ENCODE peak calls at places on chromosomes 13 and 19, in six cellular contexts. V is PC-3, D is fibroblast of lung, K is neural progenitor cell, I is endodermal cell, Z is HCT116. C is an unnamed sample.

GRCh38 chr13:30143671-30144400 is 163.5 kb downstream of the KATNAL1 start:
- DNase-seq in K (no peak), I (no peak), V (no peak), Z (no peak), D (peak; percentile 77), C (no peak)

GRCh38 chr19:55437410-55437809 is 5.7 kb downstream of the SHISA7 start:
- DNase-seq in Z (peak; percentile 40), I (peak; percentile 96), V (peak; percentile 83), D (peak; percentile 63), K (peak; percentile 90), C (peak; percentile 47)

GRCh38 chr13:77222909-77223308 is 104.0 kb downstream of the MYCBP2 start:
- DNase-seq in K (no peak), Z (no peak), I (no peak), V (no peak), D (no peak), C (no peak)

GRCh38 chr19:8001651-8001994 is 3.8 kb downstream of the ELAVL1 start:
- DNase-seq in Z (no peak), D (no peak), V (no peak), K (no peak), I (no peak), C (no peak)

GRCh38 chr13:112868308-112868707 is 100.7 kb upstream of the MCF2L start:
- DNase-seq in Z (no peak), D (no peak), V (no peak), K (no peak), I (no peak), C (no peak)

GRCh38 chr13:75787249-75787940 is 151.3 kb downstream of the LMO7 start:
- DNase-seq in V (no peak), Z (no peak), D (no peak), K (no peak), I (no peak), C (no peak)

GRCh38 chr13:45615501-45616101 is at the start of gene ERICH6B:
- DNase-seq in Z (no peak), K (peak; percentile 92), V (no peak), D (peak; percentile 21), I (peak; percentile 87), C (no peak)

GRCh38 chr19:49801966-49802661 is 11.0 kb downstream of the FUZ start:
- DNase-seq in I (peak; percentile 94), D (peak; percentile 89), V (no peak), Z (no peak), K (peak; percentile 84), C (peak; percentile 79)

GRCh38 chr13:113096745-113097305 is 8.8 kb upstream of the F7 start:
- DNase-seq in Z (no peak), I (no peak), V (no peak), K (no peak), D (no peak), C (no peak)

GRCh38 chr13:98869408-98870090 is 108.3 kb downstream of the DOCK9 start:
- DNase-seq in V (peak; percentile 5), Z (no peak), D (no peak), K (no peak), I (no peak), C (no peak)

GRCh38 chr19:48351341-48351752 is 12.4 kb downstream of the TMEM143 start:
- DNase-seq in D (peak; percentile 49), I (peak; percentile 96), V (peak; percentile 67), K (peak; percentile 81), Z (no peak), C (peak; percentile 87)

GRCh38 chr19:56110515-56111448 is 10.3 kb downstream of the ZNF787 start:
- DNase-seq in I (no peak), Z (no peak), K (peak; percentile 34), V (no peak), D (peak; percentile 70), C (peak; percentile 55)

GRCh38 chr19:43425567-43426392 is 11.1 kb downstream of the TEX101 start:
- DNase-seq in Z (peak; percentile 18), D (peak; percentile 19), I (peak; percentile 51), V (peak; percentile 49), K (peak; percentile 41), C (peak; percentile 93)

GRCh38 chr19:4732680-4733114 is 9.1 kb upstream of the DPP9 start:
- DNase-seq in I (peak; percentile 85), D (peak; percentile 63), K (peak; percentile 89), V (peak; percentile 87), Z (peak; percentile 58), C (peak; percentile 47)

GRCh38 chr13:67015976-67016600 is 214.0 kb downstream of the PCDH9 start:
- DNase-seq in D (no peak), I (no peak), V (no peak), K (no peak), Z (no peak), C (no peak)

GRCh38 chr13:44431150-44431549 is 57.5 kb downstream of the SERP2 start:
- DNase-seq in D (no peak), V (no peak), Z (no peak), I (peak; percentile 70), K (peak; percentile 29), C (peak; percentile 78)
- TF ChIP-seq CTCF in D (no peak), V (no peak), Z (no peak), I (no peak), K (no peak), C (no peak)

DNA sequence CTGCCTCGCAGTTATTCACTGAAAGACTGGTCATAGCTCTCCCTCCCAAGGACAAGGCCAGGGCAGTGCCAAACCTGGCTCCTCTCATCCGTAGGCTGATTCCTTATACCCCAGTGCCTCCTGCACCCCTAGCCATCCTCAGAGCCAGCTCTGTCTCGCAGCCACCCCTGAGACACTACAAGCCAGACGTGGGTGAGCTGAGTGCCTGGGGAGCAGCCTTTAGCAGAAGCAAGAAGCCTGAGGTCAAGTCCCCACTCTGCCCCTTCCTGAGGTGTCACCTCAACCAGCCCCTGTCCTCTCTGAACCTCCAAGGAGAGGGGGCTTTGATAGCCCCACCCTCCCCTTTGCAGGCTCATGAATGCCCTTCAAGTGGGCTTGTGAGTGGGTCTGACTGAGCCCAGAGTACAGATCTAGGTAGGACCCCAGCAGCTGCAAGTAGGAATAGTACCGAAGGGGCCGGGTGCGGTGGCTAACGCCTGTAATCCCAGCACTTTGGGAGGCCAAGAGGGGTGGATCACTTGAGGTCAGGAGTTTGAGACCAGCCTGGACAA is 14.8 kb upstream of the AKAP8L start:
- DNase-seq in Z (no peak), V (no peak), D (no peak), I (peak; percentile 58), K (no peak), C (no peak)
- H3K4me3 ChIP-seq in Z (peak overlapping the region; percentile 78), V (peak overlapping the region; percentile 71), D (no peak overlapping the region), I (peak overlapping the region; percentile 93), K (peak overlapping the region; percentile 97), C (peak overlapping the region; percentile 73)

DNA sequence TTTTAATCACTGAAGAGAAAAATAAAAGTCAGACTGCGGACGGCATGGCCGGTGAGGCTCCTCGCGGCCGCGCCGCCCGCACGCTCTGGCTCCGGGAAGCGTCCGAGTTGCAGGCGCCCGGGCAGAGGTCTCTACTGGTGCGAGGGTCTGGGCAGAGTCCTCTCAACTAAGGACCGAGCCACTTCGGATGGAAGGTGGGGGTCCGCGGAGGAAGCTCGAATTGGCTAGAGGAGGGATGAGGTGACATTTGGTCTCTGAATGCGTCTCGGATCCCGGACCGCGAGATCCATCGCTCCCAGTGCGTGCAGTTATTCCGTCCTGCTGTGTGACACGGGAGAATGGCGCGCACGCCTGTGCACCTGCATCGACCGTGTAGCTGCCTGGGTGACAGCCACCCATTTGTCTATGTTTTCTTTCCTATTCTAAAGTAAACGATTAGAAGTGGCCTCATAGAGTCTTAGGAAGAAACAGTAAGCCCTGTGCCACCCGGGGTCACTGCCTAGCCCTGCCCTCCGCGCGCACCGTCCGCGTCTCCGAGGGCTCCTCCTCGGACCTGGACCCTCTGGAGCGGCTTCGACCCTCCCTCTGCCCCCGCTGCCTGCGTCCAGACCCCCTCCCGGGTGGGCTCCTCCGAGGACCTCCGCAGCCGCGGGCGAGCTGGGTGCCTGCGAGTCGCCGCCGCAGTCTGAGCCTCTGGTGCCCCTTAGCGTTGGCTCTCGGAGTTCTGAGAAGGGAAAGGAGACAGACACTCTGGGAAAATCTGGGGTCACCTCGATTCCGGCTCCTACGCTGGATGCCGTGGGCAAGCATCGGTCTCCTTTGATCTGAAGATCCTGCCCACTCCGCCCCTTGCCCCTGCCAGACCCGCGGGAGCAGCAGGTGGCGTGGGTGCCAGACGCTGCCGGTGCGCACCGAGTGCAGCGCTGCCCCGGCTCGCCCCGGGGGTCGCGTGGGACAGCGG is 347.4 kb downstream of the LIG4 start:
- DNase-seq in V (peak; percentile 61), K (peak; percentile 83), Z (no peak), I (peak; percentile 89), D (peak; percentile 58), C (no peak)
- H3K9ac ChIP-seq in V (peak overlapping the region; percentile 63), K (no peak overlapping the region), Z (no peak overlapping the region), I (no peak overlapping the region), D (peak overlapping the region; percentile 50), C (no peak overlapping the region)

DNA sequence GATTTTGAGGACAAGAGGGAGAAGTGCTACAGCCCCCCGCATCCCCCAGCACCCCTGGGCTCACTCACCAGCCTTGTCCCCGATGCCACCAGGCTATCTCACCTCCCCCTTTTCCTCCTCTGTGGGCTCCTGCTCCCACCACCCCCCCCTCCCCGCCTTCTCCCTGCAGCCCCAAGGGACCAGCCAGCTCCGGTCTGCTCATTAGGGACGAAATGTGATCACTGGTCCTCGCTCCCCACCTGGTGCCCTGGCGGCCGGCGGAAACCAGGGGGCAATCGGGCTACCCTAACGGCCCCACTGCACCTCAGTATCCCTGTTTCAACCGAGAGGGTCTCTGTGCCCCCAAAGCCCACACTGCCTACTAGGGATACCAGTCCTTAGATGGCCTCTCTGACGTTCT is 2.7 kb downstream of the GPR4 start:
- DNase-seq in V (no peak), I (no peak), K (peak; percentile 34), Z (no peak), D (no peak), C (no peak)
- TF ChIP-seq CTCF in V (no peak), I (no peak), K (no peak), Z (no peak), D (no peak), C (no peak)

GRCh38 chr19:45766293-45766918 is 2.6 kb downstream of the SIX5 start:
- DNase-seq in D (no peak), K (no peak), V (no peak), Z (no peak), I (no peak), C (no peak)
- H3K4me3 ChIP-seq in D (peak overlapping the region; percentile 81), K (peak overlapping the region; percentile 86), V (peak overlapping the region; percentile 97), Z (peak overlapping the region; percentile 84), I (no peak overlapping the region), C (peak overlapping the region; percentile 77)

GRCh38 chr13:43511260-43511970 is 275.4 kb downstream of the ENOX1 start:
- DNase-seq in V (no peak), D (no peak), Z (no peak), I (no peak), K (no peak), C (no peak)
- H3K9ac ChIP-seq in V (no peak overlapping the region), D (no peak overlapping the region), Z (no peak overlapping the region), I (no peak overlapping the region), K (no peak overlapping the region), C (no peak overlapping the region)

GRCh38 chr13:96822900-96823299 is 171.4 kb downstream of the OXGR1 start:
- DNase-seq in Z (peak; percentile 54), I (peak; percentile 84), D (peak; percentile 7), V (peak; percentile 39), K (peak; percentile 50), C (peak; percentile 25)
- TF ChIP-seq CTCF in Z (peak; percentile 64), I (peak; percentile 89), D (no peak), V (peak; percentile 51), K (peak; percentile 56), C (peak; percentile 37)

DNA sequence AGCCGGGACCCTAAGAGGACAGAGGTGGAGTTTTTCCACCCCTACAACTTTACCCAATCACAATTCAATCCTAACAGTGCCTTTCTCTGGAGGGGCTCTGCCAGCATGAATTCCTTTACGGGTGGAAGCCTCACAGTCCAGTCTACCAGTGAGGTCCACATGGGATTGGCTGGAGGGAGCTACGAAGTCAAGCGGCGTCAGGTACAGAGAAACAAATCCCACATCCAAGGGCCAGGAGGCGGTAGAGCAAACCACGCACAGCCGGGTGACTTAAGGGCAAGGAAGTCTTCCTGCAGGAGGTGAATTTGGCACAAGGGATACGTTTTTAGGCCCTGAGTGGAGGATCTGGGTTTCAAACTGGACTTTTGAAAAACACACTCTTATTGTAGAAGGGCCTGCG is 199.6 kb downstream of the UQCRFS1 start:
- DNase-seq in V (no peak), K (peak; percentile 54), D (no peak), I (peak; percentile 69), Z (no peak), C (no peak)
- H3K4me3 ChIP-seq in V (no peak overlapping the region), K (no peak overlapping the region), D (no peak overlapping the region), I (peak overlapping the region; percentile 5), Z (no peak overlapping the region), C (no peak overlapping the region)

C was measured in colonic mucosa.